ENCODE peak calls at places on chromosomes 4 and X, in five cellular contexts. G is OCI-LY7, P is NCI-H510A treated with DMSO at 0.1 percent for 48 hours, K is ELR, L is omental fat pad. H is an unnamed sample.
A peak's percentile ranks its signal among the peaks of the same experiment; 100 is the strongest.

GRCh38 chrX:151505796-151506195 is 57.7 kb upstream of the PASD1 start:
- DNase-seq in G (peak; percentile 9), P (no peak), K (peak; percentile 16), L (no peak), H (no peak)

GRCh38 chr4:185559913-185560281 is 24.6 kb upstream of the PDLIM3 start:
- DNase-seq in G (no peak), P (no peak), K (peak; percentile 43), L (no peak), H (no peak)

GRCh38 chr4:163609046-163609445 is 114.6 kb downstream of the TMA16 start:
- DNase-seq in G (no peak), P (no peak), K (no peak), L (no peak), H (no peak)

GRCh38 chr4:24794916-24795665 is at the start of gene SOD3:
- DNase-seq in G (no peak), P (no peak), K (peak; percentile 81), L (no peak), H (peak; percentile 86)

GRCh38 chr4:186192068-186192751 is 843 bp downstream of the CYP4V2 start:
- DNase-seq in G (peak; percentile 49), P (peak; percentile 29), K (peak; percentile 49), L (peak; percentile 25), H (no peak)

GRCh38 chr4:133493776-133494175 is 344.7 kb downstream of the PCDH10 start:
- DNase-seq in G (no peak), P (no peak), K (peak; percentile 13), L (no peak), H (no peak)

GRCh38 chr4:139184129-139184528 is 7.1 kb upstream of the ELF2 start:
- DNase-seq in G (peak; percentile 48), P (no peak), K (peak; percentile 29), L (no peak), H (no peak)

GRCh38 chr4:98447648-98448047 is 186.5 kb downstream of the RAP1GDS1 start:
- DNase-seq in G (no peak), P (peak; percentile 84), K (no peak), L (no peak), H (no peak)

GRCh38 chr4:1777822-1778641 is 15.1 kb upstream of the FGFR3 start:
- DNase-seq in G (no peak), P (no peak), K (peak; percentile 72), L (no peak), H (no peak)

GRCh38 chr4:175511861-175512260 is 300.2 kb downstream of the GPM6A start:
- DNase-seq in G (no peak), P (no peak), K (no peak), L (no peak), H (no peak)

GRCh38 chr4:80255374-80256095 is 10.9 kb upstream of the FGF5 start:
- DNase-seq in G (no peak), P (no peak), K (peak; percentile 54), L (no peak), H (no peak)

GRCh38 chrX:13261348-13261747 is 58.5 kb downstream of the ATXN3L start:
- DNase-seq in G (no peak), P (no peak), K (no peak), L (no peak), H (no peak)

GRCh38 chrX:22135994-22136684 is 104.0 kb downstream of the PHEX start:
- DNase-seq in G (peak; percentile 40), P (peak; percentile 69), K (peak; percentile 68), L (no peak), H (no peak)

GRCh38 chr4:179626687-179627086 is 2184.4 kb upstream of the AGA start:
- DNase-seq in G (no peak), P (no peak), K (peak; percentile 34), L (no peak), H (no peak)

GRCh38 chrX:276588-277171 is 4.5 kb upstream of the PLCXD1 start:
- DNase-seq in G (no peak), P (no peak), K (peak; percentile 93), L (no peak), H (peak; percentile 84)

GRCh38 chr4:1014395-1015167 is 3.2 kb downstream of the FGFRL1 start:
- DNase-seq in G (no peak), P (no peak), K (no peak), L (no peak), H (no peak)

GRCh38 chrX:68999931-69000330 is 165.3 kb downstream of the PJA1 start:
- DNase-seq in G (no peak), P (no peak), K (peak; percentile 74), L (no peak), H (no peak)

GRCh38 chr4:10159671-10160070 is 43.1 kb upstream of the WDR1 start:
- DNase-seq in G (no peak), P (no peak), K (no peak), L (no peak), H (no peak)

GRCh38 chr4:78298618-78299017 is 241.5 kb downstream of the FRAS1 start:
- DNase-seq in G (no peak), P (no peak), K (peak; percentile 9), L (no peak), H (no peak)

GRCh38 chr4:63218837-63219236 is 1190.4 kb downstream of the TECRL start:
- DNase-seq in G (no peak), P (no peak), K (no peak), L (no peak), H (no peak)

GRCh38 chr4:20248155-20248558 is 3.5 kb upstream of the SLIT2 start:
- DNase-seq in G (peak; percentile 40), P (peak; percentile 59), K (peak; percentile 75), L (no peak), H (no peak)

GRCh38 chr4:120730777-120731320 is 191.7 kb downstream of the PRDM5 start:
- DNase-seq in G (no peak), P (peak; percentile 37), K (no peak), L (no peak), H (no peak)

GRCh38 chrX:23341452-23341851 is 6.8 kb downstream of the PTCHD1 start:
- DNase-seq in G (no peak), P (no peak), K (no peak), L (no peak), H (no peak)

GRCh38 chr4:72319596-72319995 is 249.4 kb downstream of the ADAMTS3 start:
- DNase-seq in G (no peak), P (no peak), K (peak; percentile 84), L (no peak), H (no peak)

GRCh38 chr4:174086829-174087799 is 196.4 kb downstream of the FBXO8 start:
- DNase-seq in G (no peak), P (peak; percentile 7), K (no peak), L (no peak), H (no peak)

GRCh38 chrX:112866175-112866574 is 25.5 kb upstream of the AMOT start:
- DNase-seq in G (no peak), P (no peak), K (no peak), L (no peak), H (no peak)

GRCh38 chrX:107448625-107449468 is 605 bp upstream of the FRMPD3 start:
- DNase-seq in G (peak; percentile 70), P (no peak), K (no peak), L (no peak), H (no peak)

GRCh38 chr4:6538586-6538985 is 36.4 kb upstream of the MAN2B2 start:
- DNase-seq in G (no peak), P (peak; percentile 23), K (no peak), L (no peak), H (no peak)

GRCh38 chr4:89724716-89725115 is 112.2 kb downstream of the SNCA start:
- DNase-seq in G (no peak), P (no peak), K (peak; percentile 95), L (no peak), H (no peak)

GRCh38 chr4:156230151-156230550 is 276.5 kb upstream of the CTSO start:
- DNase-seq in G (no peak), P (no peak), K (no peak), L (no peak), H (no peak)

GRCh38 chr4:125306112-125306511 is 8.6 kb upstream of the FAT4 start:
- DNase-seq in G (no peak), P (no peak), K (no peak), L (no peak), H (no peak)

GRCh38 chr4:26731342-26731741 is 129.3 kb upstream of the STIM2 start:
- DNase-seq in G (no peak), P (no peak), K (peak; percentile 8), L (no peak), H (no peak)

GRCh38 chrX:77749695-77750094 is 36.3 kb downstream of the ATRX start:
- DNase-seq in G (no peak), P (no peak), K (peak; percentile 86), L (no peak), H (no peak)

GRCh38 chrX:101736651-101737050 is 77.0 kb upstream of the ARMCX2 start:
- DNase-seq in G (no peak), P (no peak), K (no peak), L (no peak), H (no peak)

GRCh38 chr4:56979674-56980073 is 978 bp downstream of the POLR2B start:
- DNase-seq in G (peak; percentile 47), P (no peak), K (peak; percentile 50), L (no peak), H (no peak)

GRCh38 chr4:51862199-51862598 is 19.2 kb downstream of the DCUN1D4 start:
- DNase-seq in G (no peak), P (no peak), K (no peak), L (no peak), H (no peak)

H was measured in suprapubic skin.